ENCODE peak calls at places on chromosomes 5 and 9, in ten cellular contexts. O is GM04504; M is epithelial cell of esophagus; T is pancreas; A is EL; P is stimulated activated CD4-positive, alpha-beta T cell treated with anti-CD3 and anti-CD28 coated beads, Interleukin-15, amount 100 ng/mL, for 24 hours; K is H7; Z is brain microvascular endothelial cell; R is stimulated activated CD8-positive, alpha-beta memory T cell treated with anti-CD3 and anti-CD28 coated beads, Interleukin-15, amount 100 ng/mL, for 24 hours; N is iPS-NIHi11. V is an unnamed sample.

GRCh38 chr5:158482201-158482600 is 617.5 kb downstream of the EBF1 start:
- DNase-seq in O (no peak), M (no peak), T (no peak), A (peak), P (no peak), K (no peak), Z (no peak), R (no peak), N (no peak), V (no peak)

GRCh38 chr5:158642852-158643251 is 456.9 kb downstream of the EBF1 start:
- DNase-seq in O (no peak), M (no peak), T (no peak), A (no peak), P (no peak), K (no peak), Z (no peak), R (no peak), N (no peak), V (peak)

GRCh38 chr5:174549254-174549653 is 175.1 kb upstream of the MSX2 start:
- DNase-seq in O (no peak), M (no peak), T (no peak), A (no peak), P (no peak), K (no peak), Z (no peak), R (no peak), N (no peak), V (peak)

GRCh38 chr5:45696206-45696836 is at the start of gene HCN1:
- DNase-seq in O (peak), M (peak), T (peak), A (no peak), P (peak), K (peak), Z (peak), R (peak), N (peak), V (peak)

GRCh38 chr9:130051855-130052254 is 1.9 kb upstream of the GPR107 start:
- DNase-seq in O (no peak), M (peak), T (no peak), A (no peak), P (no peak), K (no peak), Z (no peak), R (no peak), N (no peak), V (no peak)

GRCh38 chr5:32320576-32320975 is 7.8 kb upstream of the MTMR12 start:
- DNase-seq in O (no peak), M (no peak), T (no peak), A (no peak), P (no peak), K (no peak), Z (no peak), R (no peak), N (no peak), V (no peak)

GRCh38 chr5:176633638-176634037 is 3.2 kb downstream of the EIF4E1B start:
- DNase-seq in O (no peak), M (no peak), T (no peak), A (no peak), P (no peak), K (no peak), Z (no peak), R (no peak), N (no peak), V (no peak)

GRCh38 chr5:1564824-1565736 is 41.3 kb upstream of the LPCAT1 start:
- DNase-seq in O (no peak), M (no peak), T (no peak), A (no peak), P (no peak), K (peak), Z (no peak), R (no peak), N (no peak), V (no peak)

GRCh38 chr9:23444658-23445057 is 381.4 kb downstream of the ELAVL2 start:
- DNase-seq in O (no peak), M (no peak), T (no peak), A (no peak), P (no peak), K (no peak), Z (no peak), R (no peak), N (no peak), V (no peak)

GRCh38 chr5:72228957-72229356 is 91.1 kb downstream of the MRPS27 start:
- DNase-seq in O (no peak), M (no peak), T (no peak), A (no peak), P (no peak), K (no peak), Z (no peak), R (no peak), N (no peak), V (no peak)

GRCh38 chr9:135248111-135248510 is 160.6 kb downstream of the OLFM1 start:
- DNase-seq in O (no peak), M (no peak), T (peak), A (no peak), P (no peak), K (peak), Z (no peak), R (no peak), N (peak), V (peak)

V was measured in MG63.